ENCODE peak calls at places on chromosomes 16 and 17, in four cellular contexts. One of them, this sample, is unnamed.

GRCh38 chr16:86971251-86971650 is 345.9 kb downstream of the C16orf95 start:
- DNase-seq in tibial artery: no peak
- DNase-seq in fibroblast of lung: no peak
- DNase-seq in AG09319: no peak
- DNase-seq in this sample: no peak

GRCh38 chr17:45413498-45413923 is 19.2 kb downstream of the ARHGAP27 start:
- DNase-seq in tibial artery: peak
- DNase-seq in fibroblast of lung: no peak
- DNase-seq in AG09319: no peak
- DNase-seq in this sample: no peak

GRCh38 chr16:85162478-85163277 is 50.4 kb upstream of the CIBAR2 start:
- DNase-seq in tibial artery: peak
- DNase-seq in fibroblast of lung: peak
- DNase-seq in AG09319: peak
- DNase-seq in this sample: no peak

GRCh38 chr17:77408284-77408683 is 267.5 kb downstream of the SEC14L1 start:
- DNase-seq in tibial artery: no peak
- DNase-seq in fibroblast of lung: no peak
- DNase-seq in AG09319: no peak
- DNase-seq in this sample: no peak

GRCh38 chr17:82876602-82877391 is 37.0 kb upstream of the ZNF750 start:
- DNase-seq in tibial artery: peak
- DNase-seq in fibroblast of lung: peak
- DNase-seq in AG09319: peak
- DNase-seq in this sample: no peak

GRCh38 chr16:4064950-4065352 is 51.3 kb downstream of the ADCY9 start:
- DNase-seq in tibial artery: no peak
- DNase-seq in fibroblast of lung: no peak
- DNase-seq in AG09319: no peak
- DNase-seq in this sample: no peak

GRCh38 chr17:50950002-50950877 is 84.1 kb upstream of the TOB1 start:
- DNase-seq in tibial artery: peak
- DNase-seq in fibroblast of lung: peak
- DNase-seq in AG09319: peak
- DNase-seq in this sample: no peak

GRCh38 chr17:55527520-55528118 is 16.4 kb upstream of the SMIM36 start:
- DNase-seq in tibial artery: peak
- DNase-seq in fibroblast of lung: peak
- DNase-seq in AG09319: peak
- DNase-seq in this sample: no peak

GRCh38 chr16:73710526-73710925 is 586.1 kb upstream of the PSMD7 start:
- DNase-seq in tibial artery: no peak
- DNase-seq in fibroblast of lung: no peak
- DNase-seq in AG09319: no peak
- DNase-seq in this sample: no peak

GRCh38 chr17:73546770-73547345 is 97.4 kb downstream of the SDK2 start:
- DNase-seq in tibial artery: peak
- DNase-seq in fibroblast of lung: no peak
- DNase-seq in AG09319: no peak
- DNase-seq in this sample: no peak

GRCh38 chr17:55768946-55769624 is 18.2 kb downstream of the PCTP start:
- DNase-seq in tibial artery: no peak
- DNase-seq in fibroblast of lung: peak
- DNase-seq in AG09319: peak
- DNase-seq in this sample: no peak

GRCh38 chr16:89132194-89133005 is 38.7 kb downstream of the ACSF3 start:
- DNase-seq in tibial artery: no peak
- DNase-seq in fibroblast of lung: no peak
- DNase-seq in AG09319: no peak
- DNase-seq in this sample: no peak

GRCh38 chr17:19312406-19312805 is 50.1 kb downstream of the B9D1 start:
- DNase-seq in tibial artery: no peak
- DNase-seq in fibroblast of lung: no peak
- DNase-seq in AG09319: no peak
- DNase-seq in this sample: no peak

GRCh38 chr17:1710807-1711553 is 803 bp upstream of the TLCD2 start:
- DNase-seq in tibial artery: no peak
- DNase-seq in fibroblast of lung: no peak
- DNase-seq in AG09319: no peak
- DNase-seq in this sample: no peak

GRCh38 chr17:82195675-82196258 is 16.9 kb downstream of the CCDC57 start:
- DNase-seq in tibial artery: no peak
- DNase-seq in fibroblast of lung: no peak
- DNase-seq in AG09319: no peak
- DNase-seq in this sample: no peak

GRCh38 chr16:75789237-75789636 is 62.9 kb upstream of the CPHXL start:
- DNase-seq in tibial artery: no peak
- DNase-seq in fibroblast of lung: peak
- DNase-seq in AG09319: peak
- DNase-seq in this sample: no peak

GRCh38 chr17:79220715-79221291 is 146.2 kb downstream of the ENGASE start:
- DNase-seq in tibial artery: no peak
- DNase-seq in fibroblast of lung: no peak
- DNase-seq in AG09319: no peak
- DNase-seq in this sample: no peak

GRCh38 chr16:24088011-24088410 is 168.1 kb upstream of the CACNG3 start:
- DNase-seq in tibial artery: no peak
- DNase-seq in fibroblast of lung: no peak
- DNase-seq in AG09319: no peak
- DNase-seq in this sample: no peak

GRCh38 chr16:89323120-89323960 is 105.8 kb downstream of the ZNF778 start:
- DNase-seq in tibial artery: no peak
- DNase-seq in fibroblast of lung: no peak
- DNase-seq in AG09319: no peak
- DNase-seq in this sample: no peak

GRCh38 chr17:50036455-50037320 is 19.2 kb upstream of the ITGA3 start:
- DNase-seq in tibial artery: no peak
- DNase-seq in fibroblast of lung: no peak
- DNase-seq in AG09319: no peak
- DNase-seq in this sample: no peak

GRCh38 chr16:87698676-87699179 is 67.1 kb downstream of the KLHDC4 start:
- DNase-seq in tibial artery: no peak
- DNase-seq in fibroblast of lung: no peak
- DNase-seq in AG09319: no peak
- DNase-seq in this sample: no peak

GRCh38 chr16:55370762-55371482 is 46.9 kb downstream of the IRX6 start:
- DNase-seq in tibial artery: peak
- DNase-seq in fibroblast of lung: peak
- DNase-seq in AG09319: no peak
- DNase-seq in this sample: no peak

GRCh38 chr16:19980866-19981265 is 92.8 kb downstream of the GPR139 start:
- DNase-seq in tibial artery: no peak
- DNase-seq in fibroblast of lung: no peak
- DNase-seq in AG09319: no peak
- DNase-seq in this sample: no peak

GRCh38 chr17:13410874-13411273 is 190.9 kb downstream of the HS3ST3A1 start:
- DNase-seq in tibial artery: no peak
- DNase-seq in fibroblast of lung: peak
- DNase-seq in AG09319: no peak
- DNase-seq in this sample: no peak

GRCh38 chr17:694239-694638 is 20.4 kb downstream of the VPS53 start:
- DNase-seq in tibial artery: no peak
- DNase-seq in fibroblast of lung: peak
- DNase-seq in AG09319: peak
- DNase-seq in this sample: no peak

GRCh38 chr16:27313422-27314160 is at the start of gene IL4R:
- DNase-seq in tibial artery: peak
- DNase-seq in fibroblast of lung: peak
- DNase-seq in AG09319: no peak
- DNase-seq in this sample: peak

GRCh38 chr17:51165680-51166197 is 472 bp upstream of the NME2 start:
- DNase-seq in tibial artery: peak
- DNase-seq in fibroblast of lung: no peak
- DNase-seq in AG09319: no peak
- DNase-seq in this sample: no peak

GRCh38 chr16:25007284-25007984 is 7.7 kb downstream of the ARHGAP17 start:
- DNase-seq in tibial artery: no peak
- DNase-seq in fibroblast of lung: peak
- DNase-seq in AG09319: no peak
- DNase-seq in this sample: no peak

GRCh38 chr16:81714593-81714992 is 64.5 kb upstream of the PLCG2 start:
- DNase-seq in tibial artery: no peak
- DNase-seq in fibroblast of lung: no peak
- DNase-seq in AG09319: no peak
- DNase-seq in this sample: no peak

GRCh38 chr16:47278571-47278970 is 134.8 kb upstream of the NETO2 start:
- DNase-seq in tibial artery: no peak
- DNase-seq in fibroblast of lung: no peak
- DNase-seq in AG09319: no peak
- DNase-seq in this sample: no peak

GRCh38 chr16:30948956-30949654 is at the start of gene ORAI3:
- DNase-seq in tibial artery: peak
- DNase-seq in fibroblast of lung: peak
- DNase-seq in AG09319: no peak
- DNase-seq in this sample: no peak

GRCh38 chr16:14125708-14126107 is 54.6 kb downstream of the MRTFB start:
- DNase-seq in tibial artery: no peak
- DNase-seq in fibroblast of lung: no peak
- DNase-seq in AG09319: no peak
- DNase-seq in this sample: no peak

GRCh38 chr16:87706278-87707000 is 59.3 kb downstream of the KLHDC4 start:
- DNase-seq in tibial artery: no peak
- DNase-seq in fibroblast of lung: no peak
- DNase-seq in AG09319: no peak
- DNase-seq in this sample: no peak

GRCh38 chr16:54424043-54424451 is 137.5 kb upstream of the IRX3 start:
- DNase-seq in tibial artery: no peak
- DNase-seq in fibroblast of lung: no peak
- DNase-seq in AG09319: no peak
- DNase-seq in this sample: no peak

GRCh38 chr17:35214631-35215273 is 20.6 kb upstream of the SLC35G3 start:
- DNase-seq in tibial artery: no peak
- DNase-seq in fibroblast of lung: no peak
- DNase-seq in AG09319: no peak
- DNase-seq in this sample: no peak

GRCh38 chr16:64397945-64398508 is 723.8 kb downstream of the CDH11 start:
- DNase-seq in tibial artery: no peak
- DNase-seq in fibroblast of lung: peak
- DNase-seq in AG09319: no peak
- DNase-seq in this sample: no peak

GRCh38 chr17:33889766-33890165 is 365.3 kb upstream of the CCL2 start:
- DNase-seq in tibial artery: no peak
- DNase-seq in fibroblast of lung: no peak
- DNase-seq in AG09319: no peak
- DNase-seq in this sample: no peak

GRCh38 chr17:560379-560935 is 154.2 kb downstream of the VPS53 start:
- DNase-seq in tibial artery: no peak
- DNase-seq in fibroblast of lung: no peak
- DNase-seq in AG09319: no peak
- DNase-seq in this sample: no peak

GRCh38 chr17:67145406-67145805 is 99.6 kb downstream of the HELZ start:
- DNase-seq in tibial artery: no peak
- DNase-seq in fibroblast of lung: no peak
- DNase-seq in AG09319: no peak
- DNase-seq in this sample: no peak

GRCh38 chr16:84546669-84547538 is 42.4 kb upstream of the MEAK7 start:
- DNase-seq in tibial artery: no peak
- DNase-seq in fibroblast of lung: no peak
- DNase-seq in AG09319: no peak
- DNase-seq in this sample: no peak

GRCh38 chr16:396199-396598 is 800 bp upstream of the NME4 start:
- DNase-seq in tibial artery: no peak
- DNase-seq in fibroblast of lung: no peak
- DNase-seq in AG09319: no peak
- DNase-seq in this sample: no peak

GRCh38 chr16:389317-389716 is 7.5 kb upstream of the PGAP6 start:
- DNase-seq in tibial artery: no peak
- DNase-seq in fibroblast of lung: no peak
- DNase-seq in AG09319: no peak
- DNase-seq in this sample: no peak

GRCh38 chr16:391885-392335 is 5.1 kb upstream of the NME4 start:
- DNase-seq in tibial artery: no peak
- DNase-seq in fibroblast of lung: peak
- DNase-seq in AG09319: no peak
- DNase-seq in this sample: no peak

GRCh38 chr16:396605-397004 is 394 bp upstream of the NME4 start:
- DNase-seq in tibial artery: no peak
- DNase-seq in fibroblast of lung: peak
- DNase-seq in AG09319: no peak
- DNase-seq in this sample: no peak

GRCh38 chr16:392450-393027 is 4.5 kb upstream of the NME4 start:
- DNase-seq in tibial artery: no peak
- DNase-seq in fibroblast of lung: no peak
- DNase-seq in AG09319: no peak
- DNase-seq in this sample: no peak
- TF ChIP-seq CTCF in tibial artery: no peak
- TF ChIP-seq CTCF in fibroblast of lung: no peak
- TF ChIP-seq CTCF in AG09319: no peak
- TF ChIP-seq CTCF in this sample: no peak

GRCh38 chr16:8936421-8936820 is 27.3 kb downstream of the USP7 start:
- DNase-seq in tibial artery: no peak
- DNase-seq in fibroblast of lung: peak
- DNase-seq in AG09319: no peak
- DNase-seq in this sample: no peak
- TF ChIP-seq CTCF in tibial artery: no peak
- TF ChIP-seq CTCF in fibroblast of lung: peak
- TF ChIP-seq CTCF in AG09319: peak
- TF ChIP-seq CTCF in this sample: no peak

GRCh38 chr17:28842282-28843012 is at the start of gene FAM222B:
- DNase-seq in tibial artery: peak
- DNase-seq in fibroblast of lung: peak
- DNase-seq in AG09319: peak
- DNase-seq in this sample: peak
- TF ChIP-seq CTCF in tibial artery: no peak
- TF ChIP-seq CTCF in fibroblast of lung: no peak
- TF ChIP-seq CTCF in AG09319: no peak
- TF ChIP-seq CTCF in this sample: no peak

GRCh38 chr17:41962111-41962510 is 4.5 kb upstream of the CNP start:
- DNase-seq in tibial artery: no peak
- DNase-seq in fibroblast of lung: no peak
- DNase-seq in AG09319: no peak
- DNase-seq in this sample: no peak
- TF ChIP-seq CTCF in tibial artery: no peak
- TF ChIP-seq CTCF in fibroblast of lung: no peak
- TF ChIP-seq CTCF in AG09319: no peak
- TF ChIP-seq CTCF in this sample: no peak

GRCh38 chr16:65737831-65738230 is 616.0 kb upstream of the CDH11 start:
- DNase-seq in tibial artery: no peak
- DNase-seq in fibroblast of lung: no peak
- DNase-seq in AG09319: no peak
- DNase-seq in this sample: no peak
- TF ChIP-seq CTCF in tibial artery: no peak
- TF ChIP-seq CTCF in fibroblast of lung: no peak
- TF ChIP-seq CTCF in AG09319: no peak
- TF ChIP-seq CTCF in this sample: no peak